ENCODE peak calls at places on chromosomes 16 and 17, in four cellular contexts. K, X, U and M are unnamed samples.

GRCh38 chr16:57694556-57695377 is at the start of gene DRC7:
- DNase-seq in K (no peak), X (peak), U (peak), M (peak)

GRCh38 chr17:65058151-65058550 is 1.6 kb upstream of the GNA13 start:
- DNase-seq in K (no peak), X (no peak), U (no peak), M (no peak)

GRCh38 chr16:84115919-84116719 is 623 bp downstream of the MBTPS1 start:
- DNase-seq in K (no peak), X (no peak), U (peak), M (peak)

GRCh38 chr16:19776147-19776546 is 58.1 kb downstream of the IQCK start:
- DNase-seq in K (no peak), X (no peak), U (no peak), M (no peak)

GRCh38 chr16:61263400-61263799 is 772.8 kb downstream of the CDH8 start:
- DNase-seq in K (no peak), X (no peak), U (no peak), M (no peak)

GRCh38 chr17:64706224-64707076 is 44.3 kb upstream of the SMURF2 start:
- DNase-seq in K (no peak), X (no peak), U (no peak), M (no peak)

GRCh38 chr17:9240659-9241370 is 219.5 kb downstream of the NTN1 start:
- DNase-seq in K (peak), X (peak), U (peak), M (peak)

GRCh38 chr17:45889579-45889978 is 4.8 kb upstream of the MAPT start:
- DNase-seq in K (no peak), X (no peak), U (no peak), M (no peak)

GRCh38 chr16:89187337-89188063 is 12.8 kb downstream of the SLC22A31 start:
- DNase-seq in K (no peak), X (peak), U (no peak), M (no peak)

GRCh38 chr16:13351222-13351621 is 449.8 kb downstream of the SHISA9 start:
- DNase-seq in K (no peak), X (no peak), U (no peak), M (no peak)

GRCh38 chr17:17886747-17887146 is 50.0 kb upstream of the SREBF1 start:
- DNase-seq in K (no peak), X (no peak), U (no peak), M (no peak)

GRCh38 chr16:7513429-7513828 is 180.8 kb downstream of the RBFOX1 start:
- DNase-seq in K (no peak), X (no peak), U (no peak), M (no peak)

GRCh38 chr16:15843635-15844279 is 13.1 kb downstream of the MYH11 start:
- DNase-seq in K (no peak), X (no peak), U (peak), M (no peak)

GRCh38 chr16:1979271-1980025 is 1.8 kb downstream of the NOXO1 start:
- DNase-seq in K (no peak), X (no peak), U (no peak), M (peak)
- TF ChIP-seq POLR2A in K (no peak), X (no peak), U (no peak), M (no peak)

DNA sequence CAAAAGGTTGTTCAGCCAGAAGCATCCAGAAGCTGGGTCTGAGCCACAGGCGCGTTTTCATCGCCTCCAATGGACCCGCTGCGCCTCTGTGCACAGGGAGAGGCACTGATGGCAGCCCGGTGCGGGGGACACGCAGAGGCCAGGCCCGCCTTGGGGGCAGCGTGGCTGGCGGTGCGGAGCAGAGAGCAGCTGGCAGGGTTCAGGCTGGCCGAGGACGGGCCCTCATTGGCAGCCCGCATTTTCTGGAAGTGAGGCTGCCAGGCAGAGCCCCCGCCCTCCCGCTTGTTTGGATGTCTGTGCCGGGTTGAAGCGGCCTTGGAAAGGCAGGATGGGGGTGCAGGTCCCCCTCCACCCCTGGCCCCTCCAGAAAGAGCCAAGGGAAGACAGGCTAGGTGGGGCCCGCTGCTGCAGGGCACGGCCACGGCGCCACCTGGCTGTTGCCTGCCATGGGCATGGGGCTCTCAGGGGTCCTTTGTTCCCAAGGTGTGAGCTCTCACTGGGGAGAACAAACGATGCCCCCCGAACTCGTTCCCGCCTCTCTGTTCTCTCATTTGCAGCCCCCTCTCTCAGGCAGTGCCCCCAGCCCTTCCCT is 18.8 kb downstream of the GSE1 start:
- DNase-seq in K (no peak), X (no peak), U (no peak), M (no peak)
- TF ChIP-seq CTCF in K (no peak), X (no peak), U (no peak), M (no peak)

DNA sequence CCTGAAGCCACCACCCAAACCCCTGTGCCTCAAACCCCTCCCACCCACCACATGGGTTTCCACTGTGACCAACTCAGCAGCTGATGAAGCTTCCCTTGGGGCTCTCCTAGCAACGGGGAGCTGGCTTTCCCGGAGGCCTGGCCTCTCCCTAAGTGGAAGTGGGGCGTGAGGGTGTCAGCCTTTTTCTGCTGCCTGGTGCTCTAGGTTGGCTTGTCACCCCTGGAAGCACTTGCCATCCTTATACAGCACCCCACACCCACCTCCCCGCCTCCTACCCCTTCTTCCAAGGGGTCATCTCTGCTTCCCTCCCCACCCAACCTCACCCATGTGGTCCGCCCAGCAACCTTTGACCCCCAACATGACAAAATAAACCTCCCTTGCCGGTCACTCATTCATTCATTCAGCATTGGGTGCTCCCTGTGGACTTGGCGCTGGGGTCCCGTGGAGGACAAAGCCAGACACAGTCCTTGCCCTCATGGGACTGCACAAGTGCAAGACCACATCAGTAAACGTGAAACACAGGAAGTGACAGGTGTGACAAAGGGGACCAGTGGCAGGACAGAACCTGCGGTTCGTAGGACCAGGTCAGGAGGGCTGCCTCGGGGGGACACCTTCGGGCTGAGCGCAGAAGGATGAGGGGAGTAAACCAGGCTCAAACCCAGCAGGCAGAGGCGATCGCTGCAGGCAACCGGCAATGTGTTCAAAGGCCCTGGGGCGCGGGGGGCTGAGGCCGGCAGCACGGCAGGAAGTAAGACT is 185.2 kb downstream of the SEC14L1 start:
- DNase-seq in K (no peak), X (peak), U (no peak), M (peak)
- H3K4me3 ChIP-seq in K (no peak), X (no peak), U (no peak), M (no peak)

GRCh38 chr16:2963074-2963610 is 933 bp upstream of the KREMEN2 start:
- DNase-seq in K (peak), X (no peak), U (no peak), M (no peak)

GRCh38 chr16:2962334-2963073 is 1.6 kb upstream of the KREMEN2 start:
- DNase-seq in K (peak), X (no peak), U (no peak), M (peak)

GRCh38 chr16:2966043-2966802 is 2.1 kb downstream of the KREMEN2 start:
- DNase-seq in K (peak), X (peak), U (no peak), M (no peak)

GRCh38 chr16:2963611-2964415 is at the start of gene KREMEN2:
- DNase-seq in K (peak), X (peak), U (no peak), M (peak)

GRCh38 chr16:2964416-2965223 is 545 bp downstream of the KREMEN2 start:
- DNase-seq in K (no peak), X (no peak), U (no peak), M (no peak)
- TF ChIP-seq POLR2A in K (no peak), X (no peak), U (no peak), M (no peak)

GRCh38 chr17:39194089-39194984 is 3.1 kb downstream of the CACNB1 start:
- DNase-seq in K (no peak), X (peak), U (peak), M (no peak)
- TF ChIP-seq CTCF in K (no peak), X (peak), U (peak), M (no peak)

GRCh38 chr17:81546906-81547613 is 5.1 kb downstream of the FAAP100 start:
- DNase-seq in K (no peak), X (no peak), U (no peak), M (no peak)

GRCh38 chr17:81544281-81544974 is 7.7 kb downstream of the FAAP100 start:
- DNase-seq in K (no peak), X (no peak), U (no peak), M (no peak)

GRCh38 chr17:81543339-81543675 is 8.8 kb downstream of the FAAP100 start:
- DNase-seq in K (no peak), X (no peak), U (no peak), M (no peak)

GRCh38 chr17:81543756-81544155 is 8.4 kb downstream of the FAAP100 start:
- DNase-seq in K (no peak), X (no peak), U (no peak), M (no peak)

DNA sequence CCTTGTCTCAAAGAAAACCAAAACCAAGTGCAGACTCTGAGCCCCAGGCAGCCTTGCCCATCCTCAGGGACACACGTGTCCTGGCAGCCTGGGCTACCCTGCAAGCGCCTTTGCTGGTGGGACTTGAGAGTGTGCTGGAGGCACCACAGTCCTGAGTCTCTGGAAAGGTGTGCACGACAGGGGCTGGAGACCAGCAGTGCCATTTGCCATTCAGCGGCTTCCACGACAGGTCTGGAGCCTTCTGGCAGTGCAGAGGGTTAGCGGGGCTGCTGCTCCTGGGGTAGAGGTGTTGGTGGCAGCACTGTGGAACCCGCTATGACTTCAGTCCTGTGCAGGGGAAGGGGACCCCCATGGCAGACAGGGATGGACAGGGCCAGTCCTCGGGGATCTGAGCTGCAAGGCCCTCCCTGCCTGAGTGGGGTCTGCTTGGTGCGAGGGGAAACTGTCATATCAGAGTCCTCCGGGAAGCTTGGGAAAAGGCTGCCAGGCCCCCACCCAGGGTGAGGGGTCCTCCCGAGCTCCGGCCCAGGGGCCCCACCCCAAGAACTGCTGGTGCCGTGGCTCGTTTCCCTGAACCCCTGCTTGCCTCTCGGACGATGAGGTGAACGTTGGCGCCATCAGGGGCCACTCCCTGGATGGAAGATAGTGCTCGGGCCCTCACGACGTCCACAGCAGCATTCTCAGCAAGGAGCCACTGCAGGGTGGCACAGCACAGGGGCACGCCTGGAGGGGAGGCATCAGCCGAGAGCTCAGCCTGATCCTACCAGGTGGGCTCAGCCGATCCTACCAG is 6.8 kb downstream of the FAAP100 start:
- DNase-seq in K (no peak), X (no peak), U (no peak), M (no peak)
- H3K4me3 ChIP-seq in K (no peak), X (no peak), U (no peak), M (no peak)

GRCh38 chr17:42291136-42291535 is 2.8 kb downstream of the STAT5A start:
- DNase-seq in K (peak), X (no peak), U (no peak), M (peak)

GRCh38 chr17:42289863-42290165 is 1.5 kb downstream of the STAT5A start:
- DNase-seq in K (peak), X (no peak), U (no peak), M (no peak)

GRCh38 chr17:42288985-42289862 is 926 bp downstream of the STAT5A start:
- DNase-seq in K (peak), X (peak), U (no peak), M (no peak)

GRCh38 chr17:42288078-42288984 is at the start of gene STAT5A:
- DNase-seq in K (peak), X (peak), U (peak), M (peak)

DNA sequence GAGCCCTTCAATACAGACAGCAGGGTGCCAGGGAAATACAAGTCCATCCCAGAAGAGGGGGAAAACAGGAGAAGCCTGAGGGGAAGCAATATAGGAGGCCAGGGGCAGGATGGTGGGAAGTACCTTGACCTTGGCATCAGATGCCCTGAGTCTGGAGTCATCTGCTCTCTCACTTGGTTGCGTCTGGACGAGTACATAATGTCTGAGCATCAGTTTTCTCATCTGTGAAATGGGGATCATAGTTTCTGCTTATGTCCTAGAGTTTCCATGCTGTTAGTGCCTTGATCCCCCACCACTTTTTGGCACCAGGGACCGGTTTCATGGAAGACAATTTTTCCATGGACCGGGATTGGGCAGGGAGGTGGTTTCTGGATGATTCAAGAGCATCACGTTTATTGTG is 2.3 kb downstream of the STAT5A start:
- DNase-seq in K (peak), X (no peak), U (no peak), M (no peak)
- TF ChIP-seq POLR2A in K (no peak), X (no peak), U (no peak), M (no peak)

DNA sequence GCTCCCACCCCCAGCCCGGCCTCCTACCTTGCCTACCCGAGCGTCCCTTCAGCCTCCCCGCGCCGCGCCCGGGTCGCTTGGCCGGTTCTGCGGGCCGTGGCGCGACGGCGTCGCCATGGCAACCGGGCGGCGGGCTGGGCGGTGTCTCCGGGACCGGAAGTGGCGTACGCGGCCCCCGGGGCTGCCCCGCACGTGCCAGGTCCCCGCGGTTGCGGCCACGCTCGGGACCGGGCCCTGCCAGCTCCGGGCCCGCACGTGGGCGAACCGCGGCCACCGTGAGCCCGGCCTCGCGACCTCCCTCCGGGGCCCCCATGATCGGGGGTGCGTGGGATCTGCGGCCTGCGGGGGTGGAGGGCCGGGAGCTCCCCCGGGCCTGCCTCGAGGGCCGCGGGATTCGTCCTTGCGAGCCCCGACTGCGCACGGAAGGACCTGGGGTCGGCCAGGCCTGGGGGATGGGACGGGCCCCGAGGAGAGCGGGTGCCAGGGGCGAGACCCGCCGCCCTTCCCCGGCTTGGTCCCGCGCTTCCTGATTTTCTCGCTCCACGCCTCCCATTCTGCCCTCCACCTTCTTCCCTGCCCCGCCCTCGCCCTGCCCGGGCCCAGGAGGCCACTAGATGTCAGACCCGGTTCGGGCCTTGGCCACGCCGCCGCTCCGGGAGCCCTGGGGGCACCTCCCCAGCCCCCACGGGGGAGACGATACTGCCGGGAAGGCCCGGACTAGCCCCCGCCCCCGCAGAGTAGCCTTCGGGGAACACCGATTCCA is at the start of gene CYB561:
- DNase-seq in K (peak), X (peak), U (peak), M (peak)
- TF ChIP-seq CTCF in K (no peak), X (peak), U (no peak), M (no peak)